ENCODE peak calls at places on chromosome 1, in five cellular contexts. Z is stomach, J is breast epithelium, P is SK-N-SH, T is sigmoid colon. Q is an unnamed sample. For H3K36me3, the result is how much of the 10 kb centered on the place peaks cover.

GRCh38 chr1:12415239-12415543 is 185.4 kb downstream of the VPS13D start:
- DNase-seq in Z (no peak), J (no peak), P (no peak), T (no peak), Q (no peak)

GRCh38 chr1:36350659-36351171 is 27.3 kb upstream of the EVA1B start:
- DNase-seq in Z (no peak), J (peak), P (no peak), T (peak), Q (peak)

GRCh38 chr1:119631433-119632102 is 16.5 kb downstream of the ZNF697 start:
- DNase-seq in Z (peak), J (peak), P (peak), T (peak), Q (peak)

GRCh38 chr1:27522148-27522859 is 32.3 kb upstream of the WASF2 start:
- DNase-seq in Z (peak), J (peak), P (no peak), T (no peak), Q (peak)

GRCh38 chr1:232547938-232548484 is 81.9 kb downstream of the SIPA1L2 start:
- DNase-seq in Z (no peak), J (no peak), P (no peak), T (no peak), Q (no peak)

GRCh38 chr1:208136459-208137143 is 107.6 kb downstream of the PLXNA2 start:
- DNase-seq in Z (no peak), J (no peak), P (no peak), T (peak), Q (no peak)

GRCh38 chr1:226838456-226838855 is 32.0 kb upstream of the PSEN2 start:
- DNase-seq in Z (no peak), J (no peak), P (no peak), T (no peak), Q (no peak)

GRCh38 chr1:81650741-81651140 is 150.0 kb upstream of the ADGRL2 start:
- DNase-seq in Z (no peak), J (no peak), P (no peak), T (no peak), Q (no peak)

GRCh38 chr1:156823210-156823790 is 6.7 kb upstream of the SH2D2A start:
- DNase-seq in Z (no peak), J (no peak), P (no peak), T (no peak), Q (no peak)

GRCh38 chr1:85992756-85993155 is 163.8 kb downstream of the COL24A1 start:
- DNase-seq in Z (no peak), J (no peak), P (no peak), T (no peak), Q (no peak)

GRCh38 chr1:145828368-145829016 is 4.5 kb downstream of the POLR3C start:
- DNase-seq in Z (no peak), J (no peak), P (no peak), T (no peak), Q (no peak)

GRCh38 chr1:145826030-145826429 is 2.0 kb downstream of the POLR3C start:
- DNase-seq in Z (no peak), J (no peak), P (no peak), T (no peak), Q (no peak)

GRCh38 chr1:145827966-145828365 is 4.0 kb downstream of the POLR3C start:
- DNase-seq in Z (no peak), J (no peak), P (no peak), T (no peak), Q (no peak)

GRCh38 chr1:145824499-145824842 is 471 bp downstream of the POLR3C start:
- DNase-seq in Z (no peak), J (no peak), P (peak), T (no peak), Q (no peak)

DNA sequence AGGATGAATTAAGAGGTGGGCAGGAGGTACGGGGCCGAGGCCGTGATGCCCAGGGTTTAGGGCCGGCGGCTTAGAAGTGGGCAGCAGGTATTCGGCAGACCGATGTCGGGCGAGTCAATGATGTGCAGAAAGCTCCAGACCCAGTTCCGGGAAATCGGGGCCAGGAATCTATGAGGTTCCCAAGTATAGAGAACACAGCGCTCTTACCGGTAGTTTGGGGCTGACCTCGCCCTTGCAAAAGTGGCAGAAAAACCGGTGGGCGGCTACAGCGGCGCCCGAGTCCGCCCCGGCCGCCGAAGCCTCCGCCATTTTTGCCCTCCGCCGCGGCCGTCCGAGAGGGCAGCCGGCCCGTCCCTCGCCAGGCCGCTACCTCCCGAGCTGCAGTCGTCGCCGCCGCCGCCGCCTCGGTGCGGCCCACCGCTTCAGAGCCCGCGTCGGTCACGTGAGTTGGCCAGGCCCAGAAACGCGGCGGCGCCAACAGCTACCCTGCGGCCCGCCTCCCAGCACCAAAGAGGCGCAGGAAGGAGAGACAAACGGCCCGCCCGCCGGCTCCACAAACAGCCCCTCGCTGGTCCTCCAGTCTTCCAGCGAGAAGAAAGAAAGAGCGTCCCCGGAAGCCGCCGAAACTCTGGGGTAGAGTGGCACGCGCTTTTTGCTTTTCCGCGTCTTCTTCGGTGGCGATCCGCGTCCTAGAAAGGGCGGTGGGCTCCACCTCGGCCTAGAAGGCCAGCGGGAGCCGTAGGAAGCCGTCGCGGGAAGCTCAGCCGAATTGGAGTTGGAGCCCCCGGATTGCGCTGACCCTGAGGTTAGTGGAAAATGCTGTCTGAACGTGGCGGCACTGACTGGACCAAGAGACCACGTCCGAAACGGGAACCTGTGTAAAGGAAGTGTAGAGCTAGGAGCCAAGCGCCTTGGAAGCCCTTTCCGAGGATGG is at the start of the genes POLR3C and RNF115:
- DNase-seq in Z (peak), J (peak), P (peak), T (peak), Q (peak)
- TF ChIP-seq POLR2AphosphoS5 in Z (peak), J (peak), P (peak), T (peak), Q (peak)

GRCh38 chr1:1264026-1264425 is 9.6 kb downstream of the UBE2J2 start:
- DNase-seq in Z (no peak), J (no peak), P (no peak), T (no peak), Q (no peak)

GRCh38 chr1:1270813-1271212 is 2.8 kb downstream of the UBE2J2 start:
- DNase-seq in Z (no peak), J (no peak), P (no peak), T (no peak), Q (peak)

GRCh38 chr1:1264868-1265272 is 8.8 kb downstream of the UBE2J2 start:
- DNase-seq in Z (no peak), J (no peak), P (peak), T (no peak), Q (no peak)

GRCh38 chr1:1267488-1268283 is 6.0 kb downstream of the UBE2J2 start:
- DNase-seq in Z (no peak), J (no peak), P (peak), T (no peak), Q (no peak)

DNA sequence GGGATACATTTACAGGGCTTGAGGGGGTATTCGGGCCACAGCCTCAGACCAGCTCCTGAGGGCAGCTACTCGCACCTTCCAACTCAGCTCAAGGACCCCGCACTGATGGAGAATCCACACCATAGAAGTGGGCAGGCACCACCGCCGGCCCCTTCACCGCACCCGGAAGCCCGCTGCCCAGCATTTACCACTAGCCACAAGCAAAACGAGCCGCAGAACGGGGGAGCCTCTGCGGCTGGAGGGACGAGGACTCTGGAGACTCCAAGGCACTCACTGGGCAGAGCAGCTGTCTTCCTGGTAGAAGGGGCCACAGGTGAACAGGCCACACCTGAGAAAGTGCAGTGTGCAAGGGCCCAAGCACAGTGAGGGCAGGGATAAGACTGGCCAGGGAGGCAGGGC is 5.4 kb downstream of the UBE2J2 start:
- DNase-seq in Z (no peak), J (no peak), P (no peak), T (no peak), Q (no peak)
- H3K36me3 ChIP-seq in Z (half or more), J (under half), P (under half), T (under half), Q (half or more)

GRCh38 chr1:46133181-46133658 is 791 bp upstream of the PIK3R3 start:
- DNase-seq in Z (no peak), J (no peak), P (peak), T (no peak), Q (peak)

GRCh38 chr1:46131727-46132528 is 501 bp downstream of the PIK3R3 start:
- DNase-seq in Z (peak), J (peak), P (peak), T (peak), Q (peak)

GRCh38 chr1:46132529-46133180 is at the start of gene PIK3R3:
- DNase-seq in Z (peak), J (peak), P (peak), T (peak), Q (peak)

GRCh38 chr1:46130144-46130543 is 2.3 kb downstream of the PIK3R3 start:
- DNase-seq in Z (no peak), J (no peak), P (peak), T (no peak), Q (no peak)

GRCh38 chr1:46131093-46131492 is 1.3 kb downstream of the PIK3R3 start:
- DNase-seq in Z (no peak), J (no peak), P (no peak), T (no peak), Q (no peak)
- TF ChIP-seq POLR2AphosphoS5 in Z (no peak), J (no peak), P (no peak), T (no peak), Q (no peak)

GRCh38 chr1:16461681-16462080 is 21.2 kb downstream of the NECAP2 start:
- DNase-seq in Z (no peak), J (no peak), P (no peak), T (no peak), Q (peak)

GRCh38 chr1:16464917-16465625 is 24.5 kb downstream of the NECAP2 start:
- DNase-seq in Z (no peak), J (no peak), P (no peak), T (no peak), Q (peak)

GRCh38 chr1:16458801-16459200 is 18.3 kb downstream of the NECAP2 start:
- DNase-seq in Z (no peak), J (no peak), P (no peak), T (peak), Q (peak)

GRCh38 chr1:16462773-16463330 is 22.3 kb downstream of the NECAP2 start:
- DNase-seq in Z (no peak), J (no peak), P (no peak), T (peak), Q (no peak)

DNA sequence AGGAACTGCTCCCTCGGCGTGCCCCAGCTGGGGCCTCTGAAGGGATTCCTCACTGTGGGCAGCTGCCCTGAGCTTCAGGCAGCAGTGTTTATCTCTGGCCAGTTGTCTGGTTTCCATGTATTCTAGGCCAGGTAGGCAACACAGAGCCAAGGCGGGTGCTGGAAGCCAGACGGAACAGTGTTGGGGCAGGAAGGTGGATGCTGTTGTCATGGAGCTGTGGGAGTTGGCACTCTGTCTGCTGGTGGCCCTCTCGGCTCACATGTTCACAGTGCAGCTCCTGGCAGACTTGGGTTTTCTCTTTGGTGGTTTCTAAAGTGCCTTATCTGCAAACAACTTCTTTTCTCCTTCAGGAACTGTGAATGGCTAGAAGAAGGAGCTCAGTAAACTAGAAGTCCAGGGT is 19.0 kb downstream of the NECAP2 start:
- DNase-seq in Z (no peak), J (no peak), P (no peak), T (no peak), Q (peak)
- H3K36me3 ChIP-seq in Z (half or more), J (under half), P (half or more), T (under half), Q (half or more)